ENCODE peak calls at places on chromosomes 1 and 21, in five cellular contexts. Y is IMR-90, Q is mesenchymal stem cell, W is H1, N is H9. G is an unnamed sample.

GRCh38 chr1:35876988-35877387 is 6.0 kb upstream of the AGO1 start:
- DNase-seq in W (peak), Y (peak), Q (peak), N (no peak), G (no peak)

GRCh38 chr1:231040019-231040799 is at the start of gene FAM89A:
- DNase-seq in Q (peak), Y (no peak), N (peak), W (peak), G (peak)

GRCh38 chr1:96333522-96334235 is 387.9 kb upstream of the PTBP2 start:
- DNase-seq in W (no peak), Q (no peak), N (no peak), Y (no peak), G (no peak)

GRCh38 chr1:193406901-193407300 is 220.5 kb upstream of the B3GALT2 start:
- DNase-seq in N (no peak), Q (peak), W (no peak), Y (peak), G (peak)

GRCh38 chr1:41751804-41752513 is 166.8 kb downstream of the HIVEP3 start:
- DNase-seq in N (no peak), Q (peak), W (no peak), Y (peak), G (no peak)

GRCh38 chr1:155012052-155012546 is 9.5 kb downstream of the ZBTB7B start:
- DNase-seq in Q (peak), N (peak), Y (no peak), W (peak), G (peak)

GRCh38 chr1:24713176-24713575 is 32.1 kb upstream of the CLIC4 start:
- DNase-seq in Q (no peak), N (no peak), Y (no peak), W (no peak), G (no peak)

GRCh38 chr1:93842750-93843500 is 36.1 kb downstream of the DNTTIP2 start:
- DNase-seq in Y (peak), W (no peak), Q (no peak), N (no peak), G (no peak)

GRCh38 chr1:112502827-112503226 is 5.9 kb upstream of the WNT2B start:
- DNase-seq in Q (no peak), Y (no peak), N (no peak), W (no peak), G (no peak)

GRCh38 chr1:200262326-200262965 is 147.4 kb downstream of the ZNF281 start:
- DNase-seq in N (no peak), W (no peak), Y (no peak), Q (no peak), G (no peak)

GRCh38 chr1:220892086-220892376 is 12.8 kb downstream of the HLX start:
- DNase-seq in Q (no peak), Y (no peak), N (no peak), W (no peak), G (no peak)

GRCh38 chr1:157304271-157304670 is 166.1 kb upstream of the ETV3 start:
- DNase-seq in Y (no peak), N (no peak), W (no peak), Q (no peak), G (no peak)

GRCh38 chr1:3004285-3005205 is 16.7 kb upstream of the ACTRT2 start:
- DNase-seq in W (no peak), Y (no peak), Q (no peak), N (no peak), G (no peak)

GRCh38 chr1:92877792-92878191 is 46.0 kb downstream of the RPL5 start:
- DNase-seq in N (no peak), Y (peak), Q (peak), W (no peak), G (no peak)

GRCh38 chr1:18041107-18041506 is 66.5 kb upstream of the IGSF21 start:
- DNase-seq in N (no peak), Q (no peak), W (no peak), Y (no peak), G (no peak)

GRCh38 chr1:208069317-208069716 is 158.4 kb upstream of the CD34 start:
- DNase-seq in Y (no peak), Q (no peak), W (no peak), N (no peak), G (no peak)

GRCh38 chr1:44433209-44433608 is 28.2 kb downstream of the RNF220 start:
- DNase-seq in N (no peak), Q (no peak), W (no peak), Y (peak), G (no peak)

GRCh38 chr1:64601207-64601606 is 131.3 kb downstream of the CACHD1 start:
- DNase-seq in Y (no peak), Q (no peak), N (no peak), W (no peak), G (no peak)

GRCh38 chr1:182962554-182963115 is 9.7 kb upstream of the SHCBP1L start:
- DNase-seq in Q (peak), Y (peak), N (peak), W (no peak), G (peak)

DNA sequence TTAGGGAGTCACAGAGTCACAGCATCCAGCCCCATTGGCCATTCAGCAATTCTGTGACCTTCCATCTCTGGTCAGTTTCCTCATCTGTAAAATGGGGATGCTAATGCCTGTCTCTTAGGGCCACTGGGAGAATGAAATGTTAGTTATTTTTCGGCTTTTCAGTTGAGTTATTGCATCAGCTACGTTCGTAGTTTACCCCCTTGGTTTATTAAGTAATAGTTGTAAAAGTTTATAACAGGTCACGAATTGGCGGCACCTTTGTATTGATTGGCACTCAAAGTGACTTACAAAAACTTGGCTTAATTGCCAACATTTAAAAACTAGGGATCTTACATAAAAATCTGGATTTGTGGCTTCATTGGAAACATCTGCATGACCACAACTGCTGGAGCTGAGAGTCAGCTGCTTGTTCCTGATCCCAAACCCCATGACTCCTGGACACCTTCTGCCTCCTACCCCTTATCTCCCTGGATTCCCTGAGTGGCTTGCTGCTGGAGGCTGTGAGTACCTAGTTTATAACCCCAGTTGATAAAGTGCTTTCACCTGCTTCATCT is 23.0 kb upstream of the SLC1A7 start:
- DNase-seq in Y (no peak), N (no peak), W (no peak), Q (no peak), G (no peak)
- H3K4ac ChIP-seq in Y (no peak), N (no peak), W (no peak), Q (no peak), G (no peak)

GRCh38 chr1:223712184-223712855 is at the start of gene CAPN2:
- DNase-seq in Y (peak), N (peak), W (peak), Q (peak), G (peak)

GRCh38 chr1:223710179-223711133 is 1.9 kb upstream of the CAPN2 start:
- DNase-seq in Y (no peak), N (no peak), W (no peak), Q (no peak), G (no peak)

GRCh38 chr1:223711173-223711572 is 1.2 kb upstream of the CAPN2 start:
- DNase-seq in W (no peak), N (no peak), Q (no peak), Y (peak), G (no peak)

GRCh38 chr1:223712856-223713494 is 636 bp downstream of the CAPN2 start:
- DNase-seq in N (peak), Q (no peak), W (peak), Y (no peak), G (no peak)

DNA sequence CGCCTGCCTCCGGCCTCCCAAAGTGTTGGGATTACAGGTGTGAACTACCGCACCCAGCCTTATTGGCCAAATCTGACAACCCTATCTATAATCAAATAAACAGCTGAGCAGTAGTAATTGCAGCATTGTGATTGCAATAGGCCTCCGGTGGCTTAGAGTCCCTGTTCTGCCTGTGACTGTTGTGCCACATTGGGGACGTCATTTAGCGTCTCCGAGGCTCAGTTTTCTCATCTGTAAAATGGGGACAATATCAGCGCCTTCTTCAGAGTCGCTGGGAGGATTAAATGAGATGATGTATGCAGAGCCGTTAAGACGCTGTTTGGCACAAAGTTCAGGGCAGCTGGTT is 528 bp upstream of the CAPN2 start:
- DNase-seq in Q (no peak), Y (no peak), W (no peak), N (no peak), G (no peak)
- H4K91ac ChIP-seq in Q (peak), Y (peak), W (no peak), N (no peak), G (no peak)

DNA sequence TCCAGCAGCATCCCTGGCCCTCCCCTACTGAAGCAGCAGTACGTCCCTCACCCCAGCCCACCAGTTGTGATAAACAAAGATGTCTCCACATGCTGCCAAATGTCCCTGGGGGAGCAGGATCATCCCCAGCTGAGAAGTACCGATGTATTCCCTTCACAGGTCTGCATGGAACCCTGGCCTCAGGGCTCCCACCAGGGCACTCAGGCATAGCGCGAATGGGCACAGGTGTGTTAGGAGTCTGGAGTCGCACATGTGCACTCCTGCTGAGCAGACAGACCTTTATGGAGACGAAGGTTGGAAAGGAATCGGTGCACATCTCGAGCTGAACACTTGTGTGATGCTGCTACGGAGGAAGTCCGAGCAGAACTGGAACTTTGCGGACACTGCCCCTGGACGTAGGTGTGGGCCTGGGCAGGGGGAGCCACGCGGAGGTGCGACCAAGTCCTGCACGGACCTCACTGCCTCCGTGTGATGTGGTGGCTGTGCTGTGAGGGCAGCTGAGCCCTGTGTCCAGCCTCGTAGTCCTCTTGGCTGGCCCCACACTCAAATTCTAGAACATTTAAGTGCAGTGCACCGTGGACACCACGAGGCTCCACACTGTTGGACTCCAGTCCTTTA is 43.5 kb downstream of the RSPH1 start:
- DNase-seq in Y (no peak), N (no peak), W (no peak), Q (no peak), G (no peak)
- H3K23ac ChIP-seq in Y (no peak), N (no peak), W (no peak), Q (no peak), G (peak)

DNA sequence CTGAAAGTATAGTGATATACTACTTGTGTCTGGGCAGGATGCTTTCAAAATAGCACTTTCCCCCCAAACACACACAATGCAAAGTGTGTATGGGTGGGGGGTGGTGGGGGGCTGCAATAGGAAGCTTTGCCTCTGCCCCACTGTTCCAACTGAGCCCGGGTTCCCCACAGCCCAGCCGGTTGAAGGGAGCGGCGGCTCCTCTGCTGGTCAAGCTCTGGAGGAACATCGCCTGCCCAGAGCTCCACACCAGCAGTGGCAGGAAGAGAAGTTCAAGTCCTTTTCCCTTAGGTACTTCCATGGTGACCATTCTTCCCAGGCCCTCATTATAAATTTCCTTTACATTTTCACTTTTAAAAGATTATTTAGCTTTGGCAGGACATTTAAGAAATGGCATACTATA is 74.9 kb downstream of the CAPZB start:
- DNase-seq in W (no peak), N (peak), Y (no peak), Q (no peak), G (no peak)
- H3K4ac ChIP-seq in W (no peak), N (no peak), Y (no peak), Q (no peak), G (no peak)

GRCh38 chr1:23184203-23184602 is 15.5 kb upstream of the LUZP1 start:
- DNase-seq in Q (no peak), Y (no peak), W (no peak), N (no peak), G (no peak)
- H4K91ac ChIP-seq in Q (no peak), Y (no peak), W (no peak), N (no peak), G (no peak)

GRCh38 chr21:31543191-31543590 is 116.3 kb upstream of the SOD1 start:
- DNase-seq in Y (peak), N (no peak), Q (peak), W (no peak), G (no peak)
- H3K23ac ChIP-seq in Y (no peak), N (no peak), Q (no peak), W (no peak), G (no peak)

GRCh38 chr1:225627304-225627947 is 25.5 kb downstream of the ENAH start:
- DNase-seq in N (no peak), Q (no peak), Y (no peak), W (no peak), G (no peak)
- H3K4ac ChIP-seq in N (no peak), Q (no peak), Y (peak), W (no peak), G (no peak)

DNA sequence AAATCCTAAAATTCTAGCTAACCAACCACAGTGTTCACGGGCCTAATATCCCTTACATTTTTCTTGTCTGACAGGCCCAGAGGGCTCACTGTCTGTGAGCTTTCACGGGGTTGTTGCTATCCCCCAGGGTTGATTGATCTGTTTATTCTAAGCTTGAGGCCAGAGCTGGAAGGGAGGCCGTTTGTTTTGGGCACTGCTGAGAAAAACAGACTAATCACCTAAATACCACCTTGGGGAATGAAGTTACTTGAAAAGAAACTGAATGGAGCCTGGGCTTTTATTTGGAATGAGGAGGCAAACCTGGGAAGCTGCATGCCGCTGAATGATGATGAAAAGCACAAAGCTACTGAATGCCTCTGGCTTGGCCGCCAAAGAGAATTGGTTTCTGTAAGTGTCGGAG is 162.5 kb downstream of the KIF26B start:
- DNase-seq in Q (no peak), Y (no peak), W (no peak), N (no peak), G (no peak)
- H4K91ac ChIP-seq in Q (no peak), Y (no peak), W (no peak), N (no peak), G (no peak)

DNA sequence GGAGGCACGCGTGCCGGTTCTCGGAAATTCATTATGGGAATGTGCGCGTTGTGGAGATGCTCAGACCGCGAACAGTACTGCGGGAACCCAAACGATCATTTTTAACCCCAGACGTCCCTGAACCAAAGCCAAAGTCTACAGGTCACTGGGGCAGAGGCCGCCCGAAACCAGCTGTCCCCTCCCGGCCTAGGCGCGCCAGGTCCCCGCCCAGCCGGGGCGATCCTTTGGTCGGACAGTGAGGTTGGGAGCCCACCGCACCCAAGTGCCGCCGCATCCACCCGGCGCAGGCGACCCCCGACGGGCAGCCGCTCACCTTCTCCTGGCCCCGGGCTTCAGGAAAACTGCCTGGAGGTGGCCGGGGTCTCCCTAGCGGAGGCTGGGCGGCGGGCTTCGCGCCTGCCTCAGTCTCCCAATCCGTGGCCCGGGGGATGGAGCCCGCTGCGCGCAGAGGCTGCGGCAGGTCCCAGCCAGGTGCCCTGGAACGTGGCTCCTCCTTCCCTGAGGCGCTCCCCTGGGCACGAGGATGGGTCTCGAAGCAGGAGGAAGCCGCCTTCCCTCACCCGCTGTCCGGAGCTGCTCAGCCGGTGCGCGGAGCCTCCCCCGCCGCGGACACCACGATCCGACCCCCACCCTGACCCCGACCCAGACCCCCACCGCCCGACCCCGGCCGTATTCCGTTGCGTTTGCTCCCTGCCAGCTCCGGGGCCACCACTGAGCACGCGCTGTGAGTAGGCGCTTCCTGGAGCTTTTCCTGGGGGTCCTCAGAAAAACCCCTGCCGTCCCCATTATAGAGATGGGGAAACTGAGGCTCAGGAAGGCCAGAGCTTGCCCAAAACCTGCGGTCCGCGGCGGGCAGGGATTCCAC is 8.1 kb upstream of the SLX9 start:
- DNase-seq in N (no peak), Y (no peak), Q (no peak), W (no peak), G (no peak)
- H3K23ac ChIP-seq in N (no peak), Y (peak), Q (no peak), W (no peak), G (peak)

DNA sequence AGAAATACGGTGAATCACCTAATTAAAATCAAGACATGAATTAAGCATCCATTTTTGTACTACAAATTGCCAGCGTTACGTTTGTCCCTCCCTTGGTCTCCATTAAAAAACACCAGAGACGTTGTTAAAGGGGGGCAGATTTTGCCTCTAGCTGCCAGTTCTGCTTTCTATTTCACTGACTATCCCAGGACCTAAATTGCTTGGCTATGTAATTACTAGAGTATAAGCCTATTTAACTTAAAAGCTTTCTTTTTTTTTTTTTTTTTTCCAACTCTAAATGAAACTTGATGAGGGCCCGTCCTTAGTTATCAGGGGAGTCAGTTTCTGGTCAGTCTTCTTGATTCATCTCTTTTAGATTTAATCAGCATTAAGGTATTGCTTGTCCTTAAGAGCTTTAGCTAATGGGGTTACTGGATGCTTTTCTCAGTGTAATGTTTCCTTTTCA is 1.1 kb downstream of the LMO4 start:
- DNase-seq in N (no peak), Q (peak), Y (peak), W (no peak), G (no peak)
- H3K4ac ChIP-seq in N (no peak), Q (no peak), Y (peak), W (no peak), G (no peak)